ENCODE peak calls at places on chromosome 13, in six cellular contexts. One of them, this sample, is unnamed. For H3K9me3, the result is how much of the 10 kb centered on the place peaks cover.

GRCh38 chr13:87669379-87669978 is 1.7 kb upstream of the SLITRK5 start:
- DNase-seq in PC-3: peak
- DNase-seq in Karpas-422: peak
- DNase-seq in lung: no peak
- DNase-seq in adipocyte: peak
- DNase-seq in sigmoid colon: no peak
- DNase-seq in this sample: no peak

GRCh38 chr13:51937320-51938290 is 73.6 kb downstream of the ATP7B start:
- DNase-seq in PC-3: no peak
- DNase-seq in Karpas-422: no peak
- DNase-seq in lung: no peak
- DNase-seq in adipocyte: no peak
- DNase-seq in sigmoid colon: no peak
- DNase-seq in this sample: no peak

GRCh38 chr13:106152047-106152446 is 383.4 kb downstream of the EFNB2 start:
- DNase-seq in PC-3: peak
- DNase-seq in Karpas-422: no peak
- DNase-seq in lung: no peak
- DNase-seq in adipocyte: no peak
- DNase-seq in sigmoid colon: no peak
- DNase-seq in this sample: no peak

GRCh38 chr13:30725331-30726085 is 9.8 kb upstream of the ALOX5AP start:
- DNase-seq in PC-3: no peak
- DNase-seq in Karpas-422: no peak
- DNase-seq in lung: no peak
- DNase-seq in adipocyte: no peak
- DNase-seq in sigmoid colon: no peak
- DNase-seq in this sample: peak

GRCh38 chr13:31803327-31803726 is 64.0 kb downstream of the RXFP2 start:
- DNase-seq in PC-3: no peak
- DNase-seq in Karpas-422: no peak
- DNase-seq in lung: no peak
- DNase-seq in adipocyte: no peak
- DNase-seq in sigmoid colon: no peak
- DNase-seq in this sample: no peak

GRCh38 chr13:21074601-21075302 is 13.4 kb upstream of the LATS2 start:
- DNase-seq in PC-3: no peak
- DNase-seq in Karpas-422: no peak
- DNase-seq in lung: no peak
- DNase-seq in adipocyte: no peak
- DNase-seq in sigmoid colon: peak
- DNase-seq in this sample: peak

GRCh38 chr13:46051958-46052313 is 610 bp downstream of the ZC3H13 start:
- DNase-seq in PC-3: no peak
- DNase-seq in Karpas-422: no peak
- DNase-seq in lung: no peak
- DNase-seq in adipocyte: no peak
- DNase-seq in sigmoid colon: no peak
- DNase-seq in this sample: no peak

GRCh38 chr13:29582171-29582570 is 13.3 kb downstream of the SLC7A1 start:
- DNase-seq in PC-3: no peak
- DNase-seq in Karpas-422: no peak
- DNase-seq in lung: no peak
- DNase-seq in adipocyte: no peak
- DNase-seq in sigmoid colon: no peak
- DNase-seq in this sample: no peak

GRCh38 chr13:75372923-75373841 is 108.8 kb downstream of the TBC1D4 start:
- DNase-seq in PC-3: no peak
- DNase-seq in Karpas-422: no peak
- DNase-seq in lung: no peak
- DNase-seq in adipocyte: peak
- DNase-seq in sigmoid colon: no peak
- DNase-seq in this sample: no peak

GRCh38 chr13:113374511-113375175 is 10.7 kb upstream of the GRTP1 start:
- DNase-seq in PC-3: no peak
- DNase-seq in Karpas-422: no peak
- DNase-seq in lung: no peak
- DNase-seq in adipocyte: no peak
- DNase-seq in sigmoid colon: peak
- DNase-seq in this sample: no peak

GRCh38 chr13:41915096-41915495 is 45.8 kb downstream of the VWA8 start:
- DNase-seq in PC-3: no peak
- DNase-seq in Karpas-422: no peak
- DNase-seq in lung: no peak
- DNase-seq in adipocyte: peak
- DNase-seq in sigmoid colon: no peak
- DNase-seq in this sample: no peak

GRCh38 chr13:82758056-82758455 is 1124.2 kb downstream of the SLITRK1 start:
- DNase-seq in PC-3: peak
- DNase-seq in Karpas-422: peak
- DNase-seq in lung: no peak
- DNase-seq in adipocyte: no peak
- DNase-seq in sigmoid colon: no peak
- DNase-seq in this sample: no peak

GRCh38 chr13:33494596-33495214 is 209.2 kb upstream of the STARD13 start:
- DNase-seq in PC-3: peak
- DNase-seq in Karpas-422: no peak
- DNase-seq in lung: no peak
- DNase-seq in adipocyte: peak
- DNase-seq in sigmoid colon: no peak
- DNase-seq in this sample: no peak

GRCh38 chr13:30113531-30113930 is 193.8 kb downstream of the KATNAL1 start:
- DNase-seq in PC-3: no peak
- DNase-seq in Karpas-422: no peak
- DNase-seq in lung: no peak
- DNase-seq in adipocyte: peak
- DNase-seq in sigmoid colon: no peak
- DNase-seq in this sample: no peak

GRCh38 chr13:24274452-24274971 is 34.9 kb upstream of the C1QTNF9 start:
- DNase-seq in PC-3: no peak
- DNase-seq in Karpas-422: no peak
- DNase-seq in lung: no peak
- DNase-seq in adipocyte: no peak
- DNase-seq in sigmoid colon: no peak
- DNase-seq in this sample: no peak

GRCh38 chr13:91017031-91017668 is 330.3 kb upstream of the MIR17HG start:
- DNase-seq in PC-3: peak
- DNase-seq in Karpas-422: peak
- DNase-seq in lung: no peak
- DNase-seq in adipocyte: peak
- DNase-seq in sigmoid colon: no peak
- DNase-seq in this sample: peak

GRCh38 chr13:33518442-33518841 is 232.9 kb upstream of the STARD13 start:
- DNase-seq in PC-3: no peak
- DNase-seq in Karpas-422: peak
- DNase-seq in lung: no peak
- DNase-seq in adipocyte: no peak
- DNase-seq in sigmoid colon: no peak
- DNase-seq in this sample: no peak

GRCh38 chr13:80022146-80022545 is 318.8 kb downstream of the SPRY2 start:
- DNase-seq in PC-3: no peak
- DNase-seq in Karpas-422: no peak
- DNase-seq in lung: no peak
- DNase-seq in adipocyte: no peak
- DNase-seq in sigmoid colon: no peak
- DNase-seq in this sample: no peak

GRCh38 chr13:42486711-42487198 is 87.2 kb upstream of the TNFSF11 start:
- DNase-seq in PC-3: peak
- DNase-seq in Karpas-422: no peak
- DNase-seq in lung: no peak
- DNase-seq in adipocyte: peak
- DNase-seq in sigmoid colon: no peak
- DNase-seq in this sample: peak

GRCh38 chr13:24033527-24034302 is 126.8 kb upstream of the SPATA13 start:
- DNase-seq in PC-3: no peak
- DNase-seq in Karpas-422: no peak
- DNase-seq in lung: peak
- DNase-seq in adipocyte: peak
- DNase-seq in sigmoid colon: no peak
- DNase-seq in this sample: no peak

GRCh38 chr13:71722206-71722605 is 144.8 kb downstream of the DACH1 start:
- DNase-seq in PC-3: no peak
- DNase-seq in Karpas-422: no peak
- DNase-seq in lung: no peak
- DNase-seq in adipocyte: no peak
- DNase-seq in sigmoid colon: no peak
- DNase-seq in this sample: no peak

DNA sequence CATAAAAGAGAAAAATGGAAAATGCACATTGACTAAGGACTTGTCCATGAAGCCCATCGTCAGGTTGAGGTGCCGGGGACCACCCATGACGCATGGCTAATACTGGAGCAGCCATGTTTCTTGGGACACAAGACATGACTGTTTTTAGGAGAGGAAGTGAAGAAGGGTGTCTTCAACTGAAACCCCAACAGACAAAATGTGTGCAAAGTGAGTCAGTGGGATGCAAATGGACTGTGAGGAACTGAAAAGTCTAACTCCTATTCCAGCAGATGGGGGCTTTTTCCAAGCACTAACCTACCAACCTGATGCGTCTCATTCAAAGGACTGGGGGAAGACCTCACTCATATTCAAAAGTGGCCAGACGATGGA is 459.3 kb downstream of the FOXO1 start:
- DNase-seq in PC-3: no peak
- DNase-seq in Karpas-422: peak
- DNase-seq in lung: no peak
- DNase-seq in adipocyte: no peak
- DNase-seq in sigmoid colon: no peak
- DNase-seq in this sample: no peak
- H3K4me3 ChIP-seq in PC-3: no peak
- H3K4me3 ChIP-seq in Karpas-422: peak
- H3K4me3 ChIP-seq in lung: no peak
- H3K4me3 ChIP-seq in adipocyte: no peak
- H3K4me3 ChIP-seq in sigmoid colon: no peak
- H3K4me3 ChIP-seq in this sample: no peak

GRCh38 chr13:27924529-27925141 is 4.8 kb downstream of the PDX1 start:
- DNase-seq in PC-3: no peak
- DNase-seq in Karpas-422: no peak
- DNase-seq in lung: no peak
- DNase-seq in adipocyte: no peak
- DNase-seq in sigmoid colon: no peak
- DNase-seq in this sample: no peak

GRCh38 chr13:27925220-27925991 is 5.6 kb downstream of the PDX1 start:
- DNase-seq in PC-3: no peak
- DNase-seq in Karpas-422: no peak
- DNase-seq in lung: no peak
- DNase-seq in adipocyte: no peak
- DNase-seq in sigmoid colon: no peak
- DNase-seq in this sample: no peak

GRCh38 chr13:27922974-27923612 is 3.3 kb downstream of the PDX1 start:
- DNase-seq in PC-3: no peak
- DNase-seq in Karpas-422: no peak
- DNase-seq in lung: no peak
- DNase-seq in adipocyte: no peak
- DNase-seq in sigmoid colon: no peak
- DNase-seq in this sample: no peak

GRCh38 chr13:27921961-27922910 is 2.4 kb downstream of the PDX1 start:
- DNase-seq in PC-3: no peak
- DNase-seq in Karpas-422: no peak
- DNase-seq in lung: no peak
- DNase-seq in adipocyte: no peak
- DNase-seq in sigmoid colon: no peak
- DNase-seq in this sample: no peak

DNA sequence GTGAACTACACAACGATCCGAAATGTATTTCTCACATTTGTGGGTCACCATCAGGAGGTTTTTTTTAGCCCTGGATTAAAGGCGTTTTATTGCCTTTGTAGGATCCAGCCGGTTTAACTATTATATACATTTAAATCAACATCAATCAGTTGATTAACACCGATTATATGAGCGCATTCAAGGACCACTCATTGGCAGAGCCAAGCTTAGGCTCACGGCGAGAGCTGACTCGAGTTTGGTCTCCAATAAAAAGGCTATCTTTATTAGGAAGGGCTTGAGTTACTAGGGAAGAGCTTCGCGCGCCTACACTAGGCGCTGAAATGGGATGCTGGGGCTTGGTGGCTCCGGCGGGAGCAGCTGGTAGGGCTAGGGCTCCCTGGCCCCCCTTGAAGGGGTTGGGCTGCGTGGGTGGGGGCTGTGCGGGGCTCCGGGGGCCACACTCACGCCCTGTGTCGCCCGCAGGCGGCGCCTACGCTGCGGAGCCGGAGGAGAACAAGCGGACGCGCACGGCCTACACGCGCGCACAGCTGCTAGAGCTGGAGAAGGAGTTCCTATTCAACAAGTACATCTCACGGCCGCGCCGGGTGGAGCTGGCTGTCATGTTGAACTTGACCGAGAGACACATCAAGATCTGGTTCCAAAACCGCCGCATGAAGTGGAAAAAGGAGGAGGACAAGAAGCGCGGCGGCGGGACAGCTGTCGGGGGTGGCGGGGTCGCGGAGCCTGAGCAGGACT is 4.2 kb downstream of the PDX1 start:
- DNase-seq in PC-3: no peak
- DNase-seq in Karpas-422: no peak
- DNase-seq in lung: no peak
- DNase-seq in adipocyte: no peak
- DNase-seq in sigmoid colon: no peak
- DNase-seq in this sample: no peak
- H3K9me3 ChIP-seq in PC-3: under half
- H3K9me3 ChIP-seq in Karpas-422: under half
- H3K9me3 ChIP-seq in lung: under half
- H3K9me3 ChIP-seq in adipocyte: under half
- H3K9me3 ChIP-seq in sigmoid colon: under half
- H3K9me3 ChIP-seq in this sample: under half

GRCh38 chr13:35984287-35984686 is 146.9 kb downstream of the DCLK1 start:
- DNase-seq in PC-3: no peak
- DNase-seq in Karpas-422: no peak
- DNase-seq in lung: no peak
- DNase-seq in adipocyte: no peak
- DNase-seq in sigmoid colon: no peak
- DNase-seq in this sample: no peak

GRCh38 chr13:35978607-35979316 is 152.4 kb downstream of the DCLK1 start:
- DNase-seq in PC-3: peak
- DNase-seq in Karpas-422: peak
- DNase-seq in lung: peak
- DNase-seq in adipocyte: peak
- DNase-seq in sigmoid colon: no peak
- DNase-seq in this sample: peak

GRCh38 chr13:35976126-35976525 is 155.1 kb downstream of the DCLK1 start:
- DNase-seq in PC-3: no peak
- DNase-seq in Karpas-422: no peak
- DNase-seq in lung: no peak
- DNase-seq in adipocyte: no peak
- DNase-seq in sigmoid colon: no peak
- DNase-seq in this sample: no peak

GRCh38 chr13:35983206-35983605 is 148.0 kb downstream of the DCLK1 start:
- DNase-seq in PC-3: no peak
- DNase-seq in Karpas-422: no peak
- DNase-seq in lung: no peak
- DNase-seq in adipocyte: no peak
- DNase-seq in sigmoid colon: no peak
- DNase-seq in this sample: no peak

GRCh38 chr13:35979378-35979911 is 151.7 kb downstream of the DCLK1 start:
- DNase-seq in PC-3: peak
- DNase-seq in Karpas-422: no peak
- DNase-seq in lung: peak
- DNase-seq in adipocyte: peak
- DNase-seq in sigmoid colon: peak
- DNase-seq in this sample: peak
- H3K4me3 ChIP-seq in PC-3: no peak
- H3K4me3 ChIP-seq in Karpas-422: no peak
- H3K4me3 ChIP-seq in lung: no peak
- H3K4me3 ChIP-seq in adipocyte: peak
- H3K4me3 ChIP-seq in sigmoid colon: no peak
- H3K4me3 ChIP-seq in this sample: no peak

GRCh38 chr13:111790621-111791020 is 276.3 kb upstream of the SOX1 start:
- DNase-seq in PC-3: no peak
- DNase-seq in Karpas-422: peak
- DNase-seq in lung: no peak
- DNase-seq in adipocyte: no peak
- DNase-seq in sigmoid colon: no peak
- DNase-seq in this sample: no peak
- H3K9me3 ChIP-seq in PC-3: under half
- H3K9me3 ChIP-seq in Karpas-422: under half
- H3K9me3 ChIP-seq in lung: under half
- H3K9me3 ChIP-seq in adipocyte: under half
- H3K9me3 ChIP-seq in sigmoid colon: under half
- H3K9me3 ChIP-seq in this sample: under half

This sample was measured in MG63.